ENCODE peak calls at places on chromosomes 3 and 15, in nine cellular contexts. R, T, S, W, V, P, D, H and O are unnamed samples.
A peak's percentile ranks its signal among the peaks of the same experiment; 100 is the strongest.

GRCh38 chr15:47352217-47352616 is 365.1 kb upstream of the SEMA6D start:
- DNase-seq in V (no peak), P (no peak), D (no peak), W (no peak), R (no peak), T (no peak), S (no peak), H (no peak), O (no peak)

GRCh38 chr15:58440922-58441321 is 9.1 kb downstream of the LIPC start:
- DNase-seq in P (no peak), R (no peak), W (no peak), V (no peak), T (no peak), D (peak; percentile 87), S (no peak), H (no peak), O (no peak)

GRCh38 chr3:178900244-178900643 is 171.4 kb downstream of the ZMAT3 start:
- DNase-seq in T (no peak), R (no peak), V (no peak), D (no peak), S (no peak), W (no peak), P (no peak), H (no peak), O (no peak)

GRCh38 chr3:30538787-30539186 is 67.6 kb upstream of the TGFBR2 start:
- DNase-seq in T (peak; percentile 54), P (no peak), S (peak; percentile 70), W (peak; percentile 28), R (peak; percentile 94), D (no peak), H (no peak), V (peak; percentile 84), O (peak; percentile 92)

GRCh38 chr3:40109641-40110490 is 199.6 kb upstream of the EIF1B start:
- DNase-seq in S (no peak), D (no peak), W (no peak), T (no peak), R (peak; percentile 46), V (no peak), H (no peak), P (no peak), O (peak; percentile 31)

GRCh38 chr3:54856271-54856670 is 71.6 kb downstream of the LRTM1 start:
- DNase-seq in R (no peak), W (no peak), D (no peak), P (no peak), T (no peak), S (no peak), H (no peak), V (no peak), O (no peak)

GRCh38 chr3:16866447-16867025 is 18.2 kb upstream of the PLCL2 start:
- DNase-seq in P (no peak), S (no peak), W (peak; percentile 25), H (no peak), D (no peak), R (no peak), V (peak; percentile 54), T (peak; percentile 17), O (peak; percentile 72)

GRCh38 chr15:65423150-65423976 is 616 bp upstream of the IGDCC4 start:
- DNase-seq in P (no peak), R (no peak), W (no peak), S (no peak), H (no peak), D (no peak), T (no peak), V (no peak), O (no peak)

GRCh38 chr3:159806412-159806811 is 182.2 kb upstream of the IL12A start:
- DNase-seq in V (peak; percentile 63), P (peak; percentile 55), T (peak; percentile 81), D (no peak), W (peak; percentile 66), R (no peak), S (no peak), H (no peak), O (no peak)

GRCh38 chr15:66621491-66622467 is 56.0 kb upstream of the LCTL start:
- DNase-seq in W (no peak), T (no peak), H (no peak), S (no peak), D (no peak), P (no peak), R (peak; percentile 45), V (peak; percentile 43), O (no peak)

GRCh38 chr15:68935400-68935937 is 5.1 kb downstream of the SPESP1 start:
- DNase-seq in D (no peak), R (no peak), T (no peak), V (no peak), P (no peak), S (no peak), H (no peak), W (no peak), O (no peak)

GRCh38 chr3:51530485-51530884 is 8.0 kb upstream of the RAD54L2 start:
- DNase-seq in V (no peak), W (no peak), R (no peak), T (no peak), D (no peak), S (no peak), P (no peak), H (no peak), O (no peak)

GRCh38 chr15:58203537-58203936 is 65.4 kb downstream of the AQP9 start:
- DNase-seq in P (no peak), H (no peak), W (peak; percentile 95), V (peak; percentile 94), D (no peak), R (peak; percentile 99), S (peak; percentile 95), T (peak; percentile 99), O (peak; percentile 100)

GRCh38 chr15:38652183-38652794 is 87.7 kb upstream of the RASGRP1 start:
- DNase-seq in H (no peak), W (no peak), P (no peak), R (no peak), T (no peak), S (no peak), V (no peak), D (no peak), O (no peak)

GRCh38 chr15:38648116-38648843 is 83.7 kb upstream of the RASGRP1 start:
- DNase-seq in R (no peak), D (no peak), V (no peak), S (no peak), T (no peak), W (no peak), H (no peak), P (no peak), O (no peak)

GRCh38 chr15:38651328-38652038 is 86.9 kb upstream of the RASGRP1 start:
- DNase-seq in H (no peak), W (no peak), T (no peak), V (no peak), S (no peak), P (no peak), R (no peak), D (no peak), O (no peak)

GRCh38 chr15:38652998-38653397 is 88.4 kb upstream of the RASGRP1 start:
- DNase-seq in V (no peak), P (no peak), D (no peak), W (no peak), T (no peak), S (no peak), H (no peak), R (no peak), O (no peak)

GRCh38 chr15:38650384-38650783 is 85.8 kb upstream of the RASGRP1 start:
- DNase-seq in D (no peak), V (no peak), H (no peak), W (no peak), S (no peak), P (no peak), T (no peak), R (no peak), O (no peak)
- TF ChIP-seq CTCF in D (no peak), V (no peak), H (no peak), W (no peak), S (no peak), P (no peak), T (no peak), R (no peak), O (no peak)

DNA sequence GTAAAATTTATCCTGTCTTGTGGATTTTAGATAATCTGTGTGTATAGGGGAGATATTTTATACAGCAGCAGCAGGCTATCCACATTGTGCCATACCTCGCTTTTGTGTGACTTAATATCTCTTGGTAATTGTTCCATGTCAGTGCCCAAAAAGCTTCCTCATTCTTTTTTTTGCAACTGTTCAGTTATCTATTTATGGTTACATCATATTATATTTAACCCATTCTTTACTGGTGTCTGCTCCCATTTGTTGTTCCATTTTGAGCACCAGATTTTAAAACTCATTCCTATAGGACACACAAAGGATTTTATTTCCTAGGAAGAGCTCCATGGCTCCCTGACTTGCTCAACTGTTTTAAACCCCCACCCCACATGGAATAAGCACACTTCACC is 86.3 kb upstream of the RASGRP1 start:
- DNase-seq in V (no peak), W (no peak), P (no peak), S (no peak), R (no peak), H (no peak), T (no peak), D (no peak), O (no peak)
- H3K4me3 ChIP-seq in V (no peak overlapping the region), W (no peak overlapping the region), P (no peak overlapping the region), S (no peak overlapping the region), R (no peak overlapping the region), H (no peak overlapping the region), T (no peak overlapping the region), D (no peak overlapping the region), O (no peak overlapping the region)

DNA sequence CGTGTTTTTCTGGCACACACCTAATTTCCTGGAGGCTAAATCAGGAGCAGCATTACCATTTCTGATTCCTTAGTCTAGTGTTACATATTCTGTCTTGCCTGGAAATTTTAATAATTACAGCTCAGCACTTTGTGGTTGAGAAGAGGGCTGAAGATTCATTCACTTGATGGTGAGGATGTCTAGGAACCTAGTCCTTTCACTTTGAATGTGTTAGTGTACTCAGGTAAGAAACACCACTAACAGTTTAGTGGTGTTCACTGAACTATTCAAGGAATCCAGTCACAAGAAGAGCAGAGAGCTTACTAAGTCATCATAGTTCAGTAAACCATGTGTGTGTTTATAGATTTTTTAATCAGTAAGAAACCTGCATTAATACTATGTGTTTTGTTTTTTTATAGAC is 102.9 kb downstream of the STT3B start:
- DNase-seq in H (no peak), P (no peak), W (no peak), D (no peak), T (no peak), R (no peak), V (peak; percentile 16), S (no peak), O (no peak)
- TF ChIP-seq CTCF in H (no peak), P (no peak), W (no peak), D (no peak), T (no peak), R (no peak), V (no peak), S (no peak), O (no peak)

DNA sequence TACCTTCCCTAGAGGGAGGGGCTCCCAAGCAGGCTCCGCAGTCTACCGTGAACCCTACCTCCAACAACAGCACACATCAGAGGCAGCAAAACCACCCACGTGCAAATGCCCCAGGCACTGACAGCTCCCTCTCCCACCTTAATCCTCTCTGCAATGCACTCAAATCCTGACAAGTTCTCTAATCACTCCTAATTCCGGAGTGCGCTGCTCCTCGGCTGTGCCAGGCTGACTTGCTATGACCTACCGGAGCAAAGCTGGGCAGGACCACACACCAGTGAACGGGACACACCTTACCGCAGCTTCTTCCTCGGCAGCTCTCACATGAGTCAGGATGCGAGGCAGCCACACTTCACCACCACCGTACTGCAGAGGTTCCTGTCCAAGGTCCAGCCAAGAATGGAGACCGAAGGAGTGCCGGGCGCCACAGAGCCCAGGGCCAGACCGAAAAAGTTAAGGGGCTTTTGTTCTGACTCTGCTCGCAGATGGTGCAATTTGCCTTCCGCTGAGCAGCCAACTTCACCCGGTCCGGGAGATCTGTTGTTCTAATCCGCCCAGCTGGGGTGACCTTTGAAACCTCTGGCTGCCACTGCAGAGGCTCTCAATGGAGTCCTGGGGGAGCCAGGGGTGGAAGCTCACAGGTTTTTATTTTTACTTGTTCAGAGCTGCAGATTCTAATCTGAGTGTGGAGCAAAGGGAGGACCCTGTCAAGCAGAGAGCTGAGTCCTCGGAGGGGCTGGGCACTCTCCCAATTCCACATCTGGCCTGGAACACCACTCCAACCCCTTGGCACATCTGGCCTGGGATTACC is 84.4 kb downstream of the MYLK start:
- DNase-seq in S (peak; percentile 40), H (no peak), R (peak; percentile 72), T (peak; percentile 84), D (no peak), P (no peak), V (peak; percentile 58), W (peak; percentile 78), O (peak; percentile 62)
- H3K4me3 ChIP-seq in S (peak overlapping the region; percentile 4), H (peak overlapping the region; percentile 23), R (peak overlapping the region; percentile 44), T (peak overlapping the region; percentile 42), D (no peak overlapping the region), P (no peak overlapping the region), V (peak overlapping the region; percentile 32), W (peak overlapping the region; percentile 50), O (peak overlapping the region; percentile 7)